ENCODE peak calls at places on chromosomes 11 and 22, in four cellular contexts. H is mesenteric fat pad, B is T follicular helper cell, T is iPS-NIHi11. U is an unnamed sample.

GRCh38 chr11:99884750-99885149 is 802.3 kb upstream of the ARHGAP42 start:
- DNase-seq in H (no peak), B (no peak), T (no peak), U (no peak)

GRCh38 chr22:30870451-30871345 is 97.9 kb downstream of the MORC2 start:
- DNase-seq in H (peak), B (no peak), T (peak), U (no peak)

GRCh38 chr11:35347921-35348331 is 71.4 kb downstream of the SLC1A2 start:
- DNase-seq in H (no peak), B (no peak), T (no peak), U (no peak)

GRCh38 chr11:6646631-6647281 is 8.9 kb downstream of the DCHS1 start:
- DNase-seq in H (no peak), B (no peak), T (no peak), U (no peak)

GRCh38 chr11:11975201-11976092 is 33.0 kb downstream of the DKK3 start:
- DNase-seq in H (peak), B (no peak), T (no peak), U (no peak)

GRCh38 chr11:47797633-47798032 is 30.5 kb upstream of the FNBP4 start:
- DNase-seq in H (no peak), B (no peak), T (no peak), U (peak)

GRCh38 chr11:132114185-132114584 is 743.8 kb downstream of the NTM start:
- DNase-seq in H (no peak), B (no peak), T (peak), U (no peak)

GRCh38 chr11:88579466-88579865 is 241.9 kb upstream of the CTSC start:
- DNase-seq in H (no peak), B (no peak), T (no peak), U (no peak)

GRCh38 chr11:130031056-130031455 is 28.4 kb upstream of the PRDM10 start:
- DNase-seq in H (no peak), B (no peak), T (no peak), U (no peak)

GRCh38 chr11:15714641-15715399 is 600.1 kb downstream of the INSC start:
- DNase-seq in H (no peak), B (no peak), T (no peak), U (no peak)

GRCh38 chr11:60987577-60988277 is 16.2 kb downstream of the CD6 start:
- DNase-seq in H (no peak), B (peak), T (no peak), U (no peak)

GRCh38 chr11:130476200-130476921 is 27.9 kb downstream of the ADAMTS15 start:
- DNase-seq in H (no peak), B (no peak), T (no peak), U (no peak)